ENCODE peak calls at places on chromosomes 12 and 14, in nine cellular contexts. K, W, I, R, Z, H, E, B and F are unnamed samples.
A peak's percentile ranks its signal among the peaks of the same experiment; 100 is the strongest.

GRCh38 chr12:31594681-31595080 is 3.7 kb upstream of the DENND5B start:
- DNase-seq in K (no peak), W (no peak), I (peak; percentile 83), R (peak; percentile 81), Z (peak; percentile 19), H (no peak), E (no peak), B (no peak), F (no peak)

GRCh38 chr14:102088012-102088792 is 1.4 kb upstream of the HSP90AA1 start:
- DNase-seq in K (no peak), W (peak; percentile 65), I (no peak), R (no peak), Z (no peak), H (peak; percentile 42), E (peak; percentile 85), B (no peak), F (no peak)

GRCh38 chr12:80551897-80552296 is 107.9 kb downstream of the PTPRQ start:
- DNase-seq in K (peak; percentile 81), W (no peak), I (peak; percentile 98), R (peak; percentile 98), Z (peak; percentile 99), H (peak; percentile 89), E (no peak), B (no peak), F (no peak)

GRCh38 chr12:122527478-122527944 is 462 bp downstream of the KNTC1 start:
- DNase-seq in K (no peak), W (peak; percentile 77), I (peak; percentile 29), R (no peak), Z (peak; percentile 21), H (peak; percentile 35), E (peak; percentile 86), B (no peak), F (peak; percentile 23)

GRCh38 chr12:89775336-89776005 is 66.8 kb upstream of the ATP2B1 start:
- DNase-seq in K (no peak), W (no peak), I (peak; percentile 48), R (peak; percentile 32), Z (peak; percentile 71), H (peak; percentile 23), E (no peak), B (no peak), F (no peak)

GRCh38 chr14:73753043-73753886 is 39.1 kb upstream of the PNMA1 start:
- DNase-seq in K (no peak), W (peak; percentile 17), I (no peak), R (no peak), Z (no peak), H (no peak), E (no peak), B (peak; percentile 84), F (no peak)

GRCh38 chr12:67772276-67773169 is 124.0 kb downstream of the DYRK2 start:
- DNase-seq in K (no peak), W (no peak), I (peak; percentile 81), R (peak; percentile 75), Z (peak; percentile 76), H (no peak), E (no peak), B (no peak), F (no peak)

GRCh38 chr12:19652391-19652790 is 213.1 kb downstream of the AEBP2 start:
- DNase-seq in K (no peak), W (no peak), I (peak; percentile 17), R (no peak), Z (peak; percentile 46), H (no peak), E (no peak), B (no peak), F (no peak)

GRCh38 chr12:62659457-62660295 is 193.1 kb downstream of the MON2 start:
- DNase-seq in K (no peak), W (no peak), I (no peak), R (no peak), Z (no peak), H (no peak), E (no peak), B (no peak), F (no peak)

GRCh38 chr12:96878704-96879103 is 28.4 kb upstream of the NEDD1 start:
- DNase-seq in K (no peak), W (no peak), I (peak; percentile 97), R (peak; percentile 96), Z (peak; percentile 80), H (no peak), E (no peak), B (no peak), F (no peak)

GRCh38 chr12:20444595-20445170 is 76.3 kb downstream of the PDE3A start:
- DNase-seq in K (no peak), W (no peak), I (no peak), R (no peak), Z (no peak), H (no peak), E (no peak), B (no peak), F (no peak)

GRCh38 chr12:102182635-102183034 is 15.0 kb downstream of the PMCH start:
- DNase-seq in K (no peak), W (no peak), I (no peak), R (no peak), Z (no peak), H (no peak), E (peak; percentile 55), B (no peak), F (no peak)

GRCh38 chr14:73295198-73295796 is 58.0 kb downstream of the PAPLN start:
- DNase-seq in K (peak; percentile 33), W (peak; percentile 76), I (peak; percentile 20), R (peak; percentile 17), Z (peak; percentile 31), H (peak; percentile 25), E (peak; percentile 88), B (peak; percentile 27), F (peak; percentile 45)

GRCh38 chr12:90086281-90086680 is 377.6 kb upstream of the ATP2B1 start:
- DNase-seq in K (no peak), W (no peak), I (peak; percentile 40), R (no peak), Z (peak; percentile 70), H (peak; percentile 74), E (no peak), B (no peak), F (no peak)

GRCh38 chr12:58363971-58364370 is 422.6 kb downstream of the ATP23 start:
- DNase-seq in K (no peak), W (no peak), I (no peak), R (no peak), Z (no peak), H (no peak), E (no peak), B (no peak), F (no peak)
- H3K27ac ChIP-seq in K (no peak overlapping the region), W (no peak overlapping the region), I (peak overlapping the region; percentile 55), R (peak overlapping the region; percentile 81), Z (peak overlapping the region; percentile 94), H (no peak overlapping the region), E (no peak overlapping the region), B (no peak overlapping the region), F (no peak overlapping the region)

GRCh38 chr12:116133609-116134214 is 143.8 kb downstream of the MED13L start:
- DNase-seq in K (no peak), W (no peak), I (no peak), R (no peak), Z (no peak), H (no peak), E (no peak), B (no peak), F (no peak)
- H4K20me1 ChIP-seq in K (peaks cover 43% of the 10 kb centered on the region), W (peaks cover 15% of the 10 kb centered on the region), I (peaks cover 2% of the 10 kb centered on the region), R (peaks cover 86% of the 10 kb centered on the region), Z (peaks cover 75% of the 10 kb centered on the region), H (peaks cover 10% of the 10 kb centered on the region), E (peaks cover 36% of the 10 kb centered on the region), B (peaks cover 5% of the 10 kb centered on the region), F (peaks cover 20% of the 10 kb centered on the region)

GRCh38 chr14:52825085-52825484 is 33.7 kb upstream of the GNPNAT1 start:
- DNase-seq in K (no peak), W (no peak), I (no peak), R (no peak), Z (no peak), H (no peak), E (no peak), B (no peak), F (no peak)

GRCh38 chr14:52824479-52824878 is 33.1 kb upstream of the GNPNAT1 start:
- DNase-seq in K (no peak), W (no peak), I (peak; percentile 22), R (peak; percentile 6), Z (peak; percentile 18), H (no peak), E (no peak), B (no peak), F (no peak)

GRCh38 chr14:52827426-52827825 is 36.0 kb upstream of the GNPNAT1 start:
- DNase-seq in K (no peak), W (no peak), I (no peak), R (no peak), Z (no peak), H (no peak), E (no peak), B (no peak), F (no peak)

DNA sequence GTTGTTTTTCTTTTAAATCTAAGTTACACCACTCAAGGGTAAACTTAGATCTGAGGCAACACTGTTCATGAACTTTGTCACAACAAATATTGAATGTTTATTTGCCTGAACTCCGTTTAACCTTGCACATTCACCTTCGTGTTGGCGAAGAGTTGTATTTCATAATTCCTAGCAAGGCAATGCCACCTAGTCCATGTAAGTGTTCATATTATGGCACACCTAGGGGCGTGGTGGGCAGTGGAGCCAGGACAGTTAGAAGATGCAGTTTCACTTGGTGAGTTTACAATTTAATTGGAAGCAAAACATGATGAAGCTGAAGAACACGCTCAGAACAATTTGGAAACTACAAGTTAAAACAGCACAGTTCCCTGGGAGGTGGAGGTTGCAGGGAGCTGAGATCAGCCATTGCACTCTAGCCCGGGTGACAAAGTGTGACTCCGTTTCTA is 30.4 kb upstream of the GNPNAT1 start:
- DNase-seq in K (no peak), W (no peak), I (no peak), R (no peak), Z (no peak), H (no peak), E (no peak), B (peak; percentile 93), F (no peak)
- H3K27ac ChIP-seq in K (no peak overlapping the region), W (no peak overlapping the region), I (no peak overlapping the region), R (no peak overlapping the region), Z (no peak overlapping the region), H (no peak overlapping the region), E (no peak overlapping the region), B (peak overlapping the region; percentile 79), F (no peak overlapping the region)

GRCh38 chr12:124505001-124505818 is 62.2 kb downstream of the NCOR2 start:
- DNase-seq in K (no peak), W (no peak), I (no peak), R (no peak), Z (no peak), H (no peak), E (no peak), B (no peak), F (no peak)
- H4K20me1 ChIP-seq in K (no peaks in the 10 kb centered on the region), W (no peaks in the 10 kb centered on the region), I (no peaks in the 10 kb centered on the region), R (peaks cover 100% of the 10 kb centered on the region), Z (peaks cover 98% of the 10 kb centered on the region), H (no peaks in the 10 kb centered on the region), E (peaks cover 92% of the 10 kb centered on the region), B (peaks cover 26% of the 10 kb centered on the region), F (no peaks in the 10 kb centered on the region)

DNA sequence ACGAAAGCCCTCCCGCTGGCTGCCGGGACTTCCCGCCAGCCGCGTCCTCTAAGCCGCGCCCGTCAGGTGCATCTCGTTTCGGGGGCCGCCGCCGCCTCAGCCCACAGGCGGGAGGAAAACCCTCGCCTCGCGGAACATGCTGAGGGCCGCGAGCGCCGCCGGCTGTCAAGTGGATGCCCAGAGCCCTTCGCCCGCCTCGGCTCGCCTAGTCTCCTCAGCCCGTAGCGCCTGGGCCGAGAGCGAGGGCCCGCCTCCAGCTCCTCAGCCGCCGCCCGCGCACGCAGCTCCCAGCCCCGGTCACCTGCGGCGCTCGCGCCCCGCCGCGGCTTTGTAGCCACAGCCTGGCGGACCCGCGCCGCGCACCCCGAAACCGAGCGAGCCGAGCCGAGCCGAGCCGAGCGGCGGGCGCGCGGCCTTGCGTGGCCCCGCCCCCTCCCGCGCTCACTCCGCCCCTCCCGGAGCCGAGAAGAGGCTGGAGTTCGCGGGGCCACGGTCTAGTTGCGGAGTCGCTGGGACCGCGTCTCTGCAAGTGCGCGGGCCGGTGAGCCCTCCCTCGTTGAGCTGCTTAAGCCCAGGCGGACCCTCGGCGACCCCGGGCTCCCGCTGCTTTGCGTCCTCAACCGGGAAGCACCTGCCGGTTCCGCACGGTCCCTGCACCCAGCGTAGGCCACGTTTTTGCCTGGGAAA is at the start of gene EML5:
- DNase-seq in K (peak; percentile 37), W (peak; percentile 87), I (peak; percentile 64), R (peak; percentile 31), Z (peak; percentile 73), H (peak; percentile 84), E (peak; percentile 93), B (peak; percentile 45), F (peak; percentile 81)
- H3K27ac ChIP-seq in K (peak within 1 kb of the TSS; percentile 43), W (peak within 1 kb of the TSS; percentile 32), I (no peak within 1 kb of the TSS), R (no peak within 1 kb of the TSS), Z (peak within 1 kb of the TSS; percentile 58), H (peak within 1 kb of the TSS; percentile 25), E (no peak within 1 kb of the TSS), B (no peak within 1 kb of the TSS), F (peak within 1 kb of the TSS; percentile 57)